ENCODE peak calls at places on chromosomes 11 and 22, in nine cellular contexts. Y is upper lobe of right lung; M is CD8-positive, alpha-beta T cell; D is adrenal gland; L is cardiac muscle cell; U is psoas muscle; F is mesenchymal stem cell; O is pancreas; J is small intestine. P is an unnamed sample.

GRCh38 chr11:65540290-65541092 is 15.6 kb downstream of the SCYL1 start:
- DNase-seq in F (peak; percentile 90), U (peak; percentile 89), Y (peak; percentile 97), J (peak; percentile 90), O (peak; percentile 88), M (peak; percentile 78), D (peak; percentile 93), L (peak; percentile 88), P (peak; percentile 97)

GRCh38 chr22:46761017-46761416 is 1.4 kb upstream of the TBC1D22A start:
- DNase-seq in L (no peak), F (no peak), D (no peak), J (no peak), U (no peak), Y (no peak), M (no peak), O (no peak), P (no peak)

GRCh38 chr11:121936781-121937447 is 179.1 kb downstream of the BLID start:
- DNase-seq in L (no peak), F (no peak), M (no peak), U (no peak), Y (no peak), O (no peak), D (no peak), J (no peak), P (no peak)

GRCh38 chr11:16173798-16174197 is 182.5 kb downstream of the SOX6 start:
- DNase-seq in J (no peak), F (no peak), O (no peak), Y (no peak), D (no peak), U (no peak), M (no peak), L (no peak), P (no peak)

GRCh38 chr22:32788884-32789624 is 12.5 kb upstream of the TIMP3 start:
- DNase-seq in D (no peak), O (peak; percentile 65), Y (peak; percentile 75), F (no peak), M (no peak), J (no peak), U (no peak), L (no peak), P (no peak)

GRCh38 chr11:84471501-84471900 is 1155.6 kb downstream of the DLG2 start:
- DNase-seq in L (no peak), U (no peak), M (no peak), D (no peak), O (no peak), Y (no peak), J (no peak), F (no peak), P (no peak)

GRCh38 chr22:30968015-30968923 is at the start of gene MORC2:
- DNase-seq in M (no peak), J (peak; percentile 73), L (no peak), U (peak; percentile 69), F (no peak), O (peak; percentile 69), Y (peak; percentile 86), D (peak; percentile 71), P (peak; percentile 75)

GRCh38 chr11:86798988-86799387 is 1.4 kb upstream of the PRSS23 start:
- DNase-seq in J (no peak), L (no peak), D (no peak), O (no peak), U (no peak), Y (no peak), F (peak; percentile 91), M (no peak), P (no peak)

GRCh38 chr11:118634435-118635236 is 27.2 kb downstream of the PHLDB1 start:
- DNase-seq in U (peak; percentile 77), J (peak; percentile 88), Y (peak; percentile 92), D (peak; percentile 91), L (peak; percentile 90), F (peak; percentile 33), M (no peak), O (peak; percentile 90), P (peak; percentile 88)

GRCh38 chr11:16759857-16760256 is 21.4 kb downstream of the C11orf58 start:
- DNase-seq in D (no peak), L (no peak), O (no peak), Y (no peak), J (no peak), U (no peak), F (no peak), M (no peak), P (no peak)

GRCh38 chr22:37353839-37354238 is 71.5 kb downstream of the CYTH4 start:
- DNase-seq in D (no peak), O (no peak), M (no peak), Y (no peak), L (no peak), J (no peak), U (no peak), F (no peak), P (no peak)

GRCh38 chr22:20944042-20944441 is 23.0 kb upstream of the AIFM3 start:
- DNase-seq in O (no peak), M (no peak), J (no peak), D (no peak), F (no peak), Y (no peak), L (no peak), U (no peak), P (no peak)

GRCh38 chr22:20945578-20945934 is 21.5 kb upstream of the AIFM3 start:
- DNase-seq in O (no peak), Y (no peak), J (no peak), L (no peak), U (no peak), M (no peak), F (no peak), D (no peak), P (no peak)

GRCh38 chr22:20948450-20948849 is 18.6 kb upstream of the AIFM3 start:
- DNase-seq in J (peak; percentile 85), Y (no peak), U (no peak), M (no peak), O (no peak), D (no peak), L (no peak), F (no peak), P (peak; percentile 40)

GRCh38 chr22:20946991-20947390 is 20.1 kb upstream of the AIFM3 start:
- DNase-seq in Y (no peak), M (no peak), U (no peak), D (no peak), J (no peak), L (no peak), F (no peak), O (no peak), P (no peak)

GRCh38 chr22:20946080-20946986 is 20.7 kb upstream of the AIFM3 start:
- DNase-seq in Y (no peak), U (no peak), F (peak; percentile 59), D (no peak), J (no peak), M (no peak), L (no peak), O (no peak), P (no peak)
- H3K4me1 ChIP-seq in Y (peaks cover 30% of the 10 kb centered on the region), U (peaks cover 31% of the 10 kb centered on the region), F (peaks cover 13% of the 10 kb centered on the region), D (peaks cover 12% of the 10 kb centered on the region), J (peaks cover 6% of the 10 kb centered on the region), M (peaks cover 30% of the 10 kb centered on the region), L (peaks cover 8% of the 10 kb centered on the region), O (peaks cover 9% of the 10 kb centered on the region), P (peaks cover 79% of the 10 kb centered on the region)

GRCh38 chr11:69446108-69446507 is 35.4 kb upstream of the LINC01488 start:
- DNase-seq in U (no peak), Y (no peak), M (no peak), D (no peak), O (no peak), F (no peak), L (no peak), J (no peak), P (no peak)

GRCh38 chr11:69443138-69443967 is 38.1 kb upstream of the LINC01488 start:
- DNase-seq in F (peak; percentile 96), J (peak; percentile 85), U (peak; percentile 91), M (peak; percentile 43), O (peak; percentile 83), Y (peak; percentile 94), D (peak; percentile 92), L (peak; percentile 95), P (peak; percentile 89)

GRCh38 chr11:69445131-69445470 is 36.4 kb upstream of the LINC01488 start:
- DNase-seq in O (no peak), D (peak; percentile 42), U (no peak), L (no peak), F (no peak), M (no peak), J (no peak), Y (no peak), P (no peak)

GRCh38 chr11:69443968-69444364 is 37.5 kb upstream of the LINC01488 start:
- DNase-seq in J (no peak), L (no peak), Y (no peak), F (peak; percentile 77), O (no peak), D (peak; percentile 46), M (no peak), U (no peak), P (no peak)

GRCh38 chr11:69444381-69445130 is 36.9 kb upstream of the LINC01488 start:
- DNase-seq in L (peak; percentile 48), D (peak; percentile 41), J (no peak), U (peak; percentile 74), M (no peak), Y (peak; percentile 91), O (peak; percentile 54), F (peak; percentile 98), P (peak; percentile 40)
- H3K4me1 ChIP-seq in L (peaks cover 6% of the 10 kb centered on the region), D (peaks cover 26% of the 10 kb centered on the region), J (no peaks in the 10 kb centered on the region), U (peaks cover 30% of the 10 kb centered on the region), M (peaks cover 17% of the 10 kb centered on the region), Y (peaks cover 54% of the 10 kb centered on the region), O (peaks cover 7% of the 10 kb centered on the region), F (peaks cover 35% of the 10 kb centered on the region), P (peaks cover 17% of the 10 kb centered on the region)

GRCh38 chr11:35162795-35163194 is 23.8 kb downstream of the CD44 start:
- DNase-seq in U (no peak), D (no peak), F (peak; percentile 81), L (no peak), M (no peak), J (no peak), O (no peak), Y (no peak), P (no peak)

GRCh38 chr11:35163209-35163608 is 24.2 kb downstream of the CD44 start:
- DNase-seq in L (no peak), F (peak; percentile 55), M (no peak), Y (no peak), O (no peak), J (no peak), D (no peak), U (no peak), P (no peak)

GRCh38 chr11:35160248-35160820 is 21.4 kb downstream of the CD44 start:
- DNase-seq in J (no peak), L (no peak), O (no peak), U (no peak), D (no peak), F (no peak), M (no peak), Y (no peak), P (no peak)

GRCh38 chr11:35159111-35159510 is 20.1 kb downstream of the CD44 start:
- DNase-seq in Y (no peak), D (no peak), O (no peak), L (no peak), M (no peak), F (no peak), U (no peak), J (no peak), P (no peak)

GRCh38 chr11:35160902-35161585 is 22.1 kb downstream of the CD44 start:
- DNase-seq in F (no peak), M (no peak), O (no peak), U (no peak), Y (no peak), J (no peak), D (no peak), L (no peak), P (no peak)
- H3K4me1 ChIP-seq in F (peaks cover 23% of the 10 kb centered on the region), M (peaks cover 95% of the 10 kb centered on the region), O (peaks cover 15% of the 10 kb centered on the region), U (peaks cover 19% of the 10 kb centered on the region), Y (peaks cover 92% of the 10 kb centered on the region), J (peaks cover 3% of the 10 kb centered on the region), D (peaks cover 57% of the 10 kb centered on the region), L (peaks cover 13% of the 10 kb centered on the region), P (peaks cover 65% of the 10 kb centered on the region)

GRCh38 chr11:45795379-45795778 is 9.6 kb upstream of the SLC35C1 start:
- DNase-seq in Y (no peak), F (no peak), J (no peak), O (no peak), U (no peak), D (no peak), M (no peak), L (no peak), P (no peak)
- H3K4me1 ChIP-seq in Y (peaks cover 5% of the 10 kb centered on the region), F (no peaks in the 10 kb centered on the region), J (no peaks in the 10 kb centered on the region), O (no peaks in the 10 kb centered on the region), U (no peaks in the 10 kb centered on the region), D (no peaks in the 10 kb centered on the region), M (no peaks in the 10 kb centered on the region), L (no peaks in the 10 kb centered on the region), P (no peaks in the 10 kb centered on the region)